ENCODE peak calls at places on chromosome 21, in six cellular contexts. Q is activated T-helper 1 cell treated with Interleukin-2 at 50 U/mL for 16 hours; R is NCI-H1105 treated with DMSO at 0.1 percent for 48 hours; N is mesothelial cell of epicardium; V is EH; Z is CD8-positive, alpha-beta memory T cell. M is an unnamed sample.

GRCh38 chr21:35868005-35868868 is 192.1 kb downstream of the SETD4 start:
- DNase-seq in R (no peak), Q (no peak), Z (no peak), V (no peak), N (no peak), M (no peak)

GRCh38 chr21:25512095-25513086 is 94.9 kb downstream of the MRPL39 start:
- DNase-seq in V (no peak), R (no peak), N (no peak), Z (no peak), Q (no peak), M (no peak)

GRCh38 chr21:29466532-29466931 is 167.8 kb downstream of the BACH1 start:
- DNase-seq in N (no peak), Q (no peak), Z (no peak), V (no peak), R (no peak), M (no peak)

GRCh38 chr21:39602076-39602689 is 10.6 kb upstream of the B3GALT5 start:
- DNase-seq in N (no peak), Q (no peak), V (no peak), Z (no peak), R (no peak), M (no peak)

GRCh38 chr21:26140185-26140584 is 30.4 kb downstream of the APP start:
- DNase-seq in R (no peak), N (no peak), V (peak), Q (no peak), Z (no peak), M (no peak)

GRCh38 chr21:34336756-34337391 is 26.9 kb upstream of the KCNE2 start:
- DNase-seq in Z (no peak), N (no peak), R (no peak), V (peak), Q (no peak), M (no peak)

GRCh38 chr21:44450402-44450801 is 4.9 kb upstream of the LRRC3 start:
- DNase-seq in V (no peak), N (peak), R (no peak), Z (no peak), Q (no peak), M (no peak)

GRCh38 chr21:29232601-29233541 is 65.9 kb upstream of the BACH1 start:
- DNase-seq in Z (no peak), V (peak), N (no peak), R (no peak), Q (no peak), M (no peak)

GRCh38 chr21:33940164-33940563 is 24.6 kb upstream of the ATP5PO start:
- DNase-seq in Z (no peak), Q (no peak), R (no peak), V (peak), N (no peak), M (no peak)

GRCh38 chr21:34534522-34534921 is 22.5 kb upstream of the KCNE1 start:
- DNase-seq in V (peak), Q (no peak), Z (no peak), R (no peak), N (no peak), M (no peak)

GRCh38 chr21:28636988-28637691 is 355.5 kb downstream of the LTN1 start:
- DNase-seq in Z (no peak), Q (no peak), V (peak), R (no peak), N (no peak), M (no peak)

GRCh38 chr21:42338730-42339715 is 11.8 kb downstream of the TFF2 start:
- DNase-seq in N (no peak), R (no peak), Q (no peak), Z (no peak), V (no peak), M (no peak)

GRCh38 chr21:42384184-42384583 is 11.7 kb downstream of the TMPRSS3 start:
- DNase-seq in N (no peak), Q (no peak), R (no peak), Z (no peak), V (no peak), M (no peak)

GRCh38 chr21:29271927-29272333 is 26.8 kb upstream of the BACH1 start:
- DNase-seq in R (no peak), Z (no peak), Q (no peak), V (peak), N (no peak), M (no peak)

GRCh38 chr21:31660134-31660565 is 657 bp downstream of the SOD1 start:
- DNase-seq in Q (no peak), Z (no peak), N (no peak), V (peak), R (peak), M (no peak)

GRCh38 chr21:44510109-44510507 is 29.9 kb downstream of the KRTAP10-1 start:
- DNase-seq in Z (no peak), N (no peak), R (no peak), Q (no peak), V (no peak), M (no peak)

GRCh38 chr21:16424331-16424749 is 694.6 kb downstream of the USP25 start:
- DNase-seq in N (no peak), R (no peak), Z (no peak), Q (no peak), V (no peak), M (no peak)

GRCh38 chr21:32844076-32844475 is 72.5 kb upstream of the PAXBP1 start:
- DNase-seq in R (no peak), N (no peak), Q (no peak), Z (no peak), V (no peak), M (no peak)

GRCh38 chr21:21997390-21998333 is 999.5 kb downstream of the NCAM2 start:
- DNase-seq in R (no peak), Z (no peak), N (no peak), V (no peak), Q (no peak), M (no peak)

GRCh38 chr21:16323586-16323985 is 593.8 kb downstream of the USP25 start:
- DNase-seq in N (no peak), R (no peak), Q (no peak), Z (no peak), V (peak), M (no peak)

GRCh38 chr21:44801468-44802395 is at the start of gene UBE2G2:
- DNase-seq in Q (peak), V (peak), Z (peak), R (peak), N (peak), M (peak)

GRCh38 chr21:29189358-29189757 is 58.9 kb downstream of the MAP3K7CL start:
- DNase-seq in Z (no peak), R (no peak), N (no peak), V (peak), Q (no peak), M (no peak)

GRCh38 chr21:38428211-38428610 is 70.1 kb downstream of the ERG start:
- DNase-seq in V (no peak), Q (no peak), Z (no peak), N (no peak), R (no peak), M (no peak)

GRCh38 chr21:42594616-42595280 is 58.7 kb upstream of the PDE9A start:
- DNase-seq in Z (no peak), V (no peak), Q (no peak), N (no peak), R (no peak), M (no peak)

GRCh38 chr21:16572032-16572431 is 842.2 kb downstream of the USP25 start:
- DNase-seq in Z (no peak), N (no peak), R (no peak), V (peak), Q (no peak), M (no peak)

GRCh38 chr21:33101300-33102005 is 31.5 kb downstream of the OLIG1 start:
- DNase-seq in V (no peak), N (no peak), Q (no peak), Z (no peak), R (no peak), M (no peak)

GRCh38 chr21:33572350-33572749 is 16.1 kb downstream of the DONSON start:
- DNase-seq in V (no peak), Q (no peak), Z (no peak), N (no peak), R (no peak), M (no peak)

GRCh38 chr21:36735724-36736310 is 36.9 kb downstream of the SIM2 start:
- DNase-seq in R (no peak), Q (no peak), V (no peak), Z (no peak), N (no peak), M (no peak)

GRCh38 chr21:46425061-46425460 is 33.6 kb upstream of the DIP2A start:
- DNase-seq in V (no peak), R (no peak), N (no peak), Q (no peak), Z (peak), M (no peak)

GRCh38 chr21:43588957-43589356 is 70.3 kb downstream of the HSF2BP start:
- DNase-seq in R (no peak), N (no peak), Q (no peak), Z (no peak), V (no peak), M (no peak)

GRCh38 chr21:41604583-41605041 is 96.7 kb upstream of the TMPRSS2 start:
- DNase-seq in N (no peak), Z (no peak), R (no peak), Q (no peak), V (peak), M (no peak)

GRCh38 chr21:45528028-45528705 is 14.1 kb downstream of the SLC19A1 start:
- DNase-seq in Z (no peak), Q (no peak), R (no peak), V (no peak), N (peak), M (no peak)

M was measured in T-helper 17 cell.